ENCODE peak calls at places on chromosomes 5 and 9, in seven cellular contexts. A is suprapubic skin, G is GM10248, P is HCT116, S is IMR-90, J is neural crest cell, K is GM13977. V is an unnamed sample.

GRCh38 chr9:10008101-10008799 is 604.6 kb downstream of the PTPRD start:
- DNase-seq in A (no peak), G (no peak), P (no peak), S (no peak), J (no peak), K (no peak), V (no peak)

GRCh38 chr5:78908173-78908901 is 76.8 kb downstream of the ARSB start:
- DNase-seq in A (no peak), G (no peak), P (no peak), S (peak), J (peak), K (no peak), V (peak)

GRCh38 chr5:68303038-68303738 is 87.6 kb downstream of the PIK3R1 start:
- DNase-seq in A (no peak), G (peak), P (no peak), S (peak), J (no peak), K (no peak), V (no peak)

GRCh38 chr5:170420809-170421412 is 31.7 kb upstream of the KCNMB1 start:
- DNase-seq in A (no peak), G (peak), P (peak), S (peak), J (peak), K (peak), V (peak)

GRCh38 chr9:99062549-99062948 is 42.4 kb upstream of the TGFBR1 start:
- DNase-seq in A (no peak), G (no peak), P (no peak), S (no peak), J (no peak), K (no peak), V (no peak)

GRCh38 chr9:20398511-20399338 is 223.6 kb downstream of the MLLT3 start:
- DNase-seq in A (no peak), G (no peak), P (no peak), S (no peak), J (no peak), K (no peak), V (no peak)

GRCh38 chr9:89160797-89161196 is 17.8 kb downstream of the SHC3 start:
- DNase-seq in A (no peak), G (no peak), P (no peak), S (no peak), J (no peak), K (no peak), V (no peak)

GRCh38 chr9:122307036-122307435 is 42.4 kb downstream of the MRRF start:
- DNase-seq in A (no peak), G (no peak), P (no peak), S (no peak), J (no peak), K (no peak), V (no peak)

GRCh38 chr9:135887585-135888050 is 19.7 kb downstream of the CAMSAP1 start:
- DNase-seq in A (peak), G (peak), P (no peak), S (no peak), J (no peak), K (peak), V (peak)

GRCh38 chr5:39014544-39014943 is 59.7 kb downstream of the RICTOR start:
- DNase-seq in A (no peak), G (no peak), P (no peak), S (peak), J (no peak), K (no peak), V (no peak)

GRCh38 chr5:35857606-35858205 is 1.0 kb downstream of the IL7R start:
- DNase-seq in A (no peak), G (no peak), P (no peak), S (peak), J (no peak), K (no peak), V (no peak)

GRCh38 chr5:97071101-97071500 is 71.3 kb downstream of the LIX1 start:
- DNase-seq in A (no peak), G (no peak), P (no peak), S (peak), J (no peak), K (no peak), V (no peak)

GRCh38 chr9:107228648-107229047 is 54.4 kb upstream of the RAD23B start:
- DNase-seq in A (no peak), G (no peak), P (no peak), S (no peak), J (no peak), K (no peak), V (no peak)

GRCh38 chr5:57366744-57367143 is 115.9 kb downstream of the ACTBL2 start:
- DNase-seq in A (no peak), G (no peak), P (peak), S (peak), J (no peak), K (no peak), V (no peak)

GRCh38 chr9:113398796-113399195 is 2.3 kb downstream of the ALAD start:
- DNase-seq in A (no peak), G (no peak), P (no peak), S (no peak), J (no peak), K (no peak), V (no peak)

GRCh38 chr9:7794196-7794595 is 5.4 kb downstream of the DMAC1 start:
- DNase-seq in A (no peak), G (no peak), P (no peak), S (no peak), J (no peak), K (no peak), V (no peak)

GRCh38 chr5:55226027-55226933 is 835 bp downstream of the MCIDAS start:
- DNase-seq in A (no peak), G (peak), P (peak), S (peak), J (peak), K (peak), V (peak)

GRCh38 chr9:120856700-120857099 is 14.0 kb upstream of the PSMD5 start:
- DNase-seq in A (no peak), G (no peak), P (no peak), S (no peak), J (no peak), K (no peak), V (no peak)

GRCh38 chr5:83245037-83245436 is 167.7 kb downstream of the XRCC4 start:
- DNase-seq in A (no peak), G (no peak), P (no peak), S (no peak), J (no peak), K (no peak), V (no peak)

GRCh38 chr9:5112646-5113045 is 72.8 kb downstream of the INSL6 start:
- DNase-seq in A (no peak), G (no peak), P (no peak), S (no peak), J (no peak), K (no peak), V (no peak)

GRCh38 chr5:145915970-145916638 is 20.3 kb upstream of the SH3RF2 start:
- DNase-seq in A (no peak), G (no peak), P (no peak), S (no peak), J (no peak), K (no peak), V (no peak)

GRCh38 chr5:120007619-120008018 is 378.3 kb downstream of the FAM170A start:
- DNase-seq in A (no peak), G (no peak), P (no peak), S (no peak), J (no peak), K (no peak), V (no peak)

GRCh38 chr5:176639981-176640380 is 7.3 kb upstream of the TSPAN17 start:
- DNase-seq in A (no peak), G (no peak), P (no peak), S (no peak), J (no peak), K (no peak), V (no peak)

GRCh38 chr5:147310059-147310704 is 75.4 kb downstream of the STK32A start:
- DNase-seq in A (no peak), G (no peak), P (peak), S (peak), J (no peak), K (no peak), V (no peak)

GRCh38 chr5:172749881-172750608 is 20.9 kb downstream of the DUSP1 start:
- DNase-seq in A (no peak), G (no peak), P (no peak), S (no peak), J (no peak), K (no peak), V (no peak)

GRCh38 chr5:78537821-78538220 is 110.8 kb downstream of the LHFPL2 start:
- DNase-seq in A (no peak), G (peak), P (no peak), S (peak), J (no peak), K (peak), V (no peak)

GRCh38 chr5:1172670-1173404 is 28.6 kb upstream of the SLC6A19 start:
- DNase-seq in A (no peak), G (no peak), P (no peak), S (no peak), J (no peak), K (no peak), V (peak)

GRCh38 chr9:6845881-6846280 is 88.1 kb downstream of the KDM4C start:
- DNase-seq in A (no peak), G (no peak), P (peak), S (peak), J (no peak), K (no peak), V (no peak)

GRCh38 chr9:127519301-127520166 is 68.2 kb downstream of the LRSAM1 start:
- DNase-seq in A (no peak), G (peak), P (no peak), S (peak), J (no peak), K (peak), V (no peak)

GRCh38 chr5:52800394-52801213 is 12.9 kb downstream of the ITGA1 start:
- DNase-seq in A (peak), G (peak), P (no peak), S (peak), J (peak), K (peak), V (peak)

DNA sequence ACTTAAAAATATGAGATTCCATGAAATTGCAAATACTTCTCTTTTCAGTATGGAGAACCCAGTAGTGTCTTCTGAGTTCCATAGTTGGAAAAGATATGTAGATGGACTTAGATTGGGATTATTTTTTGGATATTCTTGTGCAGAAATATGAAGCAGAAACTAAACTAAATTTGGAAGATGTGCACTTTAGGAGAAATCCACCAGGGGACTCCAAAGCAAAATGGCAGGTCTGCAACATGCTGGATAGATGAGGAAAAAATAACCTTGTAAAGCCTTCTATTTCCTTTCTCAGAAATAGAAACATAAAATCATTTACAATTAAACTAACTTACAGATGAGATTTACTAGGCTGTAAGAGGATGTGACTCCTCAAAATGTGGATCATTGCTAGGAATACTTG is 49.2 kb upstream of the MINAR2 start:
- DNase-seq in A (no peak), G (no peak), P (no peak), S (no peak), J (no peak), K (no peak), V (no peak)
- TF ChIP-seq CTCF in A (no peak), G (no peak), P (peak), S (no peak), J (peak), K (no peak), V (peak)

DNA sequence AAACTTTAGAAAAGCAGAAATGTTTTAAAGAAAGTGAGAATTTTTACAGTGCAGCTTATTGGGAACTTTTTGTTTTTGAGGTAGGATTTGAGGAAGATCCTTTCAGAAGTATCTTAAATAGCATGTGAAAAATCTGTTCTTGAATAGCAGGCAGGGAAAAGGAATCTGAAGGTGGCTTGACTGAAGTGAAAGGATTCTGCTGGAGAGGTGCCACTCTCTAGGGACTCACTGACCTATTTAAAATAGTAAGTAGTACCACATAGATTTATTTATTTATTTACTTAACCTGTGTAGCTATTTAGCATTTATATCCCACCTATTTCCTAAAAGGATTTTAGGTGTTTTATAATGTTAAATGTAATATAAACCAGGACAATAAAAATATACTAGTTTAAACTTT is 69.1 kb downstream of the NIPBL start:
- DNase-seq in A (no peak), G (no peak), P (no peak), S (no peak), J (no peak), K (no peak), V (no peak)
- TF ChIP-seq CTCF in A (no peak), G (no peak), P (no peak), S (no peak), J (no peak), K (no peak), V (no peak)

DNA sequence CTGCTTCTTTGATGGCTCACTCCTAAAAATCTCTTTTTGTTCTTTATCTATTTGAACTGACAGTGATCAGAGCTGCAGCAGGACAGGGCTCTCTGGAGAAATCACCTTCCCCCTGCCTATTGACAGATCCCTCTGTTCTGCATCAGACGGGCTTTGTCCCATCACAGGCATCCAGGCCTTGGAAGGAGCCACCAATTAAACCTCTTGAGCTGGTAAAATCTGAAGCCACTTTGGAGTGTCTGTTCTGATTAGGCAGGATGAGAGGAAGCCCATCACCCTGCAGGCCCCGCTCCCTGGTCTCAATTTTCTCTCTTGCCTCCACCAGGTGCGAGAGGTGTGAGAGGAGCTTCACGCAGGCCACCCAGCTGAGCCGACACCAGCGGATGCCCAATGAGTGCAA is 97.7 kb downstream of the PRDM6 start:
- DNase-seq in A (no peak), G (no peak), P (no peak), S (no peak), J (no peak), K (no peak), V (no peak)
- TF ChIP-seq CTCF in A (no peak), G (no peak), P (no peak), S (no peak), J (no peak), K (no peak), V (no peak)

DNA sequence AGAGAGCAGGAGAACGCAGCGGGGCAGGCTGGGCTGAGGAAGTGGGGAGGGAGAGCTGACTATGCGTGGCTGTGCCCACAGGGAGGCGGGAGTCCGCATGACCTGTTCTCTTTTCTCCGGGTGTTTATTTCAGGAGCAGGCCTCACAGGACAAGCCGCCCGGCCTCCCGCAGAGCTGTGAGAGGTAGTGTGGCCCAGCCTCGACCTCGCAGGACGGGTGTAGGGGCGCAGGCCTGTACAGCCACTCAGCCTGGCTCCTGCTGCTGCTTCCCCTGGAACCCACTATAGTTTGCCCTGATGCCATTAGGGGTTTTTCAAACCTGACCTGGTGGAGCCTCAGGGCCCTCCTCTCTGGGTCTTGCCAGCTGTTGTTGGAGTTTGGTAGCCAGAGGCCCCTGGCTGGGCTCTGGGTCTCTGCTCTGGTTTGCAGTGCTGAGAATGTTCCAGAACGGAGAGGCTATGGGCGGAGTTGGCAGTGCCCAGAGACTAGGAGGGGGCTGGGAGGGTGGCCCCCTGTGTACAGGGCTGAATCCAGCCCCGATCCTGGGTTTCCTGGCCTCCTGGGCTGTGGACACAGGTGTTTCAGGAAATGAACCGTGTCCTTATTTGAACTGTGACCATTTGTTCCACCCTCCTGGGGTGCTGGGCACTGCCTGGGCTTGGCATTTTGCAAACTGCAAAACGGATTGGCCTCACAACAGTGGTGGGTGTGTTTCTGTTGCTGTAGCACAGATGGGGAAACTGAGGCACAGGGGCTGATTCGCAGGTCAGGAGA is 78.8 kb downstream of the WNK2 start:
- DNase-seq in A (peak), G (peak), P (no peak), S (no peak), J (no peak), K (peak), V (no peak)
- TF ChIP-seq CTCF in A (no peak), G (no peak), P (no peak), S (no peak), J (no peak), K (no peak), V (no peak)

V was measured in glutamatergic neuron.